ENCODE peak calls at places on chromosomes 12 and 14, in eight cellular contexts. One of them, this sample, is unnamed.

GRCh38 chr12:25151476-25151875 is 43.5 kb downstream of the DNAI7 start:
- DNase-seq in LoVo: no peak
- DNase-seq in T-cell: no peak
- DNase-seq in NCI-H2107: no peak
- DNase-seq in activated naive CD8-positive, alpha-beta T cell treated with anti-CD3 and anti-CD28 coated beads, Interleukin-2, amount 10 ng/mL, durations not matched to agents 7 days and 5 days: no peak
- DNase-seq in NCI-H524 treated with DMSO at 0.1 percent for 48 hours: no peak
- DNase-seq in stimulated activated CD8-positive, alpha-beta memory T cell treated with anti-CD3 and anti-CD28 coated beads, Interleukin-2, amount 100 ng/mL, for 1 hour: no peak
- DNase-seq in EL: peak
- DNase-seq in this sample: no peak

GRCh38 chr12:27821259-27821973 is 41.4 kb upstream of the MANSC4 start:
- DNase-seq in NCI-H2107: no peak
- DNase-seq in EL: peak
- DNase-seq in LoVo: peak
- DNase-seq in T-cell: peak
- DNase-seq in activated naive CD8-positive, alpha-beta T cell treated with anti-CD3 and anti-CD28 coated beads, Interleukin-2, amount 10 ng/mL, durations not matched to agents 7 days and 5 days: peak
- DNase-seq in NCI-H524 treated with DMSO at 0.1 percent for 48 hours: peak
- DNase-seq in stimulated activated CD8-positive, alpha-beta memory T cell treated with anti-CD3 and anti-CD28 coated beads, Interleukin-2, amount 100 ng/mL, for 1 hour: no peak
- DNase-seq in this sample: no peak

GRCh38 chr14:95619785-95620417 is 66.3 kb upstream of the TCL1B start:
- DNase-seq in stimulated activated CD8-positive, alpha-beta memory T cell treated with anti-CD3 and anti-CD28 coated beads, Interleukin-2, amount 100 ng/mL, for 1 hour: no peak
- DNase-seq in EL: no peak
- DNase-seq in T-cell: no peak
- DNase-seq in NCI-H524 treated with DMSO at 0.1 percent for 48 hours: no peak
- DNase-seq in LoVo: no peak
- DNase-seq in NCI-H2107: no peak
- DNase-seq in activated naive CD8-positive, alpha-beta T cell treated with anti-CD3 and anti-CD28 coated beads, Interleukin-2, amount 10 ng/mL, durations not matched to agents 7 days and 5 days: no peak
- DNase-seq in this sample: no peak

GRCh38 chr12:110922652-110923051 is 2.3 kb upstream of the MYL2 start:
- DNase-seq in T-cell: no peak
- DNase-seq in NCI-H2107: no peak
- DNase-seq in NCI-H524 treated with DMSO at 0.1 percent for 48 hours: no peak
- DNase-seq in EL: no peak
- DNase-seq in stimulated activated CD8-positive, alpha-beta memory T cell treated with anti-CD3 and anti-CD28 coated beads, Interleukin-2, amount 100 ng/mL, for 1 hour: no peak
- DNase-seq in LoVo: no peak
- DNase-seq in activated naive CD8-positive, alpha-beta T cell treated with anti-CD3 and anti-CD28 coated beads, Interleukin-2, amount 10 ng/mL, durations not matched to agents 7 days and 5 days: no peak
- DNase-seq in this sample: no peak

GRCh38 chr12:120573560-120573959 is 7.6 kb downstream of the POP5 start:
- DNase-seq in T-cell: no peak
- DNase-seq in activated naive CD8-positive, alpha-beta T cell treated with anti-CD3 and anti-CD28 coated beads, Interleukin-2, amount 10 ng/mL, durations not matched to agents 7 days and 5 days: no peak
- DNase-seq in EL: no peak
- DNase-seq in NCI-H524 treated with DMSO at 0.1 percent for 48 hours: no peak
- DNase-seq in NCI-H2107: no peak
- DNase-seq in stimulated activated CD8-positive, alpha-beta memory T cell treated with anti-CD3 and anti-CD28 coated beads, Interleukin-2, amount 100 ng/mL, for 1 hour: no peak
- DNase-seq in LoVo: no peak
- DNase-seq in this sample: no peak

GRCh38 chr12:49491823-49492222 is 47.0 kb upstream of the KCNH3 start:
- DNase-seq in stimulated activated CD8-positive, alpha-beta memory T cell treated with anti-CD3 and anti-CD28 coated beads, Interleukin-2, amount 100 ng/mL, for 1 hour: no peak
- DNase-seq in T-cell: no peak
- DNase-seq in EL: no peak
- DNase-seq in LoVo: no peak
- DNase-seq in activated naive CD8-positive, alpha-beta T cell treated with anti-CD3 and anti-CD28 coated beads, Interleukin-2, amount 10 ng/mL, durations not matched to agents 7 days and 5 days: no peak
- DNase-seq in NCI-H2107: no peak
- DNase-seq in NCI-H524 treated with DMSO at 0.1 percent for 48 hours: no peak
- DNase-seq in this sample: no peak

GRCh38 chr12:46983959-46984833 is 95.2 kb upstream of the PCED1B start:
- DNase-seq in activated naive CD8-positive, alpha-beta T cell treated with anti-CD3 and anti-CD28 coated beads, Interleukin-2, amount 10 ng/mL, durations not matched to agents 7 days and 5 days: peak
- DNase-seq in EL: peak
- DNase-seq in LoVo: peak
- DNase-seq in T-cell: peak
- DNase-seq in NCI-H524 treated with DMSO at 0.1 percent for 48 hours: peak
- DNase-seq in stimulated activated CD8-positive, alpha-beta memory T cell treated with anti-CD3 and anti-CD28 coated beads, Interleukin-2, amount 100 ng/mL, for 1 hour: no peak
- DNase-seq in NCI-H2107: no peak
- DNase-seq in this sample: peak

GRCh38 chr14:68979021-68979721 is at the start of gene ACTN1:
- DNase-seq in LoVo: peak
- DNase-seq in T-cell: peak
- DNase-seq in stimulated activated CD8-positive, alpha-beta memory T cell treated with anti-CD3 and anti-CD28 coated beads, Interleukin-2, amount 100 ng/mL, for 1 hour: peak
- DNase-seq in NCI-H2107: peak
- DNase-seq in activated naive CD8-positive, alpha-beta T cell treated with anti-CD3 and anti-CD28 coated beads, Interleukin-2, amount 10 ng/mL, durations not matched to agents 7 days and 5 days: peak
- DNase-seq in EL: peak
- DNase-seq in NCI-H524 treated with DMSO at 0.1 percent for 48 hours: peak
- DNase-seq in this sample: no peak

GRCh38 chr12:5096241-5096880 is 52.7 kb downstream of the KCNA5 start:
- DNase-seq in T-cell: no peak
- DNase-seq in stimulated activated CD8-positive, alpha-beta memory T cell treated with anti-CD3 and anti-CD28 coated beads, Interleukin-2, amount 100 ng/mL, for 1 hour: no peak
- DNase-seq in EL: peak
- DNase-seq in NCI-H2107: no peak
- DNase-seq in LoVo: peak
- DNase-seq in activated naive CD8-positive, alpha-beta T cell treated with anti-CD3 and anti-CD28 coated beads, Interleukin-2, amount 10 ng/mL, durations not matched to agents 7 days and 5 days: no peak
- DNase-seq in NCI-H524 treated with DMSO at 0.1 percent for 48 hours: no peak
- DNase-seq in this sample: no peak

GRCh38 chr14:26113930-26114329 is 483.9 kb downstream of the NOVA1 start:
- DNase-seq in T-cell: no peak
- DNase-seq in NCI-H2107: no peak
- DNase-seq in NCI-H524 treated with DMSO at 0.1 percent for 48 hours: no peak
- DNase-seq in LoVo: no peak
- DNase-seq in activated naive CD8-positive, alpha-beta T cell treated with anti-CD3 and anti-CD28 coated beads, Interleukin-2, amount 10 ng/mL, durations not matched to agents 7 days and 5 days: no peak
- DNase-seq in stimulated activated CD8-positive, alpha-beta memory T cell treated with anti-CD3 and anti-CD28 coated beads, Interleukin-2, amount 100 ng/mL, for 1 hour: no peak
- DNase-seq in EL: no peak
- DNase-seq in this sample: no peak

GRCh38 chr12:65695077-65695865 is 129.0 kb upstream of the HMGA2 start:
- DNase-seq in stimulated activated CD8-positive, alpha-beta memory T cell treated with anti-CD3 and anti-CD28 coated beads, Interleukin-2, amount 100 ng/mL, for 1 hour: no peak
- DNase-seq in activated naive CD8-positive, alpha-beta T cell treated with anti-CD3 and anti-CD28 coated beads, Interleukin-2, amount 10 ng/mL, durations not matched to agents 7 days and 5 days: no peak
- DNase-seq in NCI-H2107: no peak
- DNase-seq in T-cell: no peak
- DNase-seq in EL: peak
- DNase-seq in LoVo: peak
- DNase-seq in NCI-H524 treated with DMSO at 0.1 percent for 48 hours: no peak
- DNase-seq in this sample: no peak

GRCh38 chr12:62860501-62861156 is 74.3 kb downstream of the PPM1H start:
- DNase-seq in stimulated activated CD8-positive, alpha-beta memory T cell treated with anti-CD3 and anti-CD28 coated beads, Interleukin-2, amount 100 ng/mL, for 1 hour: no peak
- DNase-seq in LoVo: no peak
- DNase-seq in activated naive CD8-positive, alpha-beta T cell treated with anti-CD3 and anti-CD28 coated beads, Interleukin-2, amount 10 ng/mL, durations not matched to agents 7 days and 5 days: no peak
- DNase-seq in T-cell: no peak
- DNase-seq in EL: no peak
- DNase-seq in NCI-H2107: no peak
- DNase-seq in NCI-H524 treated with DMSO at 0.1 percent for 48 hours: no peak
- DNase-seq in this sample: no peak

GRCh38 chr12:52032431-52032796 is 18.8 kb upstream of the NR4A1 start:
- DNase-seq in NCI-H524 treated with DMSO at 0.1 percent for 48 hours: no peak
- DNase-seq in activated naive CD8-positive, alpha-beta T cell treated with anti-CD3 and anti-CD28 coated beads, Interleukin-2, amount 10 ng/mL, durations not matched to agents 7 days and 5 days: no peak
- DNase-seq in stimulated activated CD8-positive, alpha-beta memory T cell treated with anti-CD3 and anti-CD28 coated beads, Interleukin-2, amount 100 ng/mL, for 1 hour: no peak
- DNase-seq in NCI-H2107: no peak
- DNase-seq in EL: no peak
- DNase-seq in T-cell: no peak
- DNase-seq in LoVo: peak
- DNase-seq in this sample: no peak

GRCh38 chr14:51208982-51209381 is 31.1 kb upstream of the TMX1 start:
- DNase-seq in stimulated activated CD8-positive, alpha-beta memory T cell treated with anti-CD3 and anti-CD28 coated beads, Interleukin-2, amount 100 ng/mL, for 1 hour: no peak
- DNase-seq in LoVo: no peak
- DNase-seq in activated naive CD8-positive, alpha-beta T cell treated with anti-CD3 and anti-CD28 coated beads, Interleukin-2, amount 10 ng/mL, durations not matched to agents 7 days and 5 days: no peak
- DNase-seq in EL: no peak
- DNase-seq in T-cell: no peak
- DNase-seq in NCI-H524 treated with DMSO at 0.1 percent for 48 hours: peak
- DNase-seq in NCI-H2107: peak
- DNase-seq in this sample: no peak

GRCh38 chr14:34043627-34044372 is 92.9 kb upstream of the EGLN3 start:
- DNase-seq in NCI-H524 treated with DMSO at 0.1 percent for 48 hours: no peak
- DNase-seq in activated naive CD8-positive, alpha-beta T cell treated with anti-CD3 and anti-CD28 coated beads, Interleukin-2, amount 10 ng/mL, durations not matched to agents 7 days and 5 days: peak
- DNase-seq in NCI-H2107: no peak
- DNase-seq in EL: no peak
- DNase-seq in T-cell: peak
- DNase-seq in stimulated activated CD8-positive, alpha-beta memory T cell treated with anti-CD3 and anti-CD28 coated beads, Interleukin-2, amount 100 ng/mL, for 1 hour: peak
- DNase-seq in LoVo: peak
- DNase-seq in this sample: peak

GRCh38 chr12:7628401-7628961 is 37.2 kb downstream of the APOBEC1 start:
- DNase-seq in T-cell: no peak
- DNase-seq in NCI-H2107: no peak
- DNase-seq in EL: no peak
- DNase-seq in LoVo: no peak
- DNase-seq in activated naive CD8-positive, alpha-beta T cell treated with anti-CD3 and anti-CD28 coated beads, Interleukin-2, amount 10 ng/mL, durations not matched to agents 7 days and 5 days: no peak
- DNase-seq in NCI-H524 treated with DMSO at 0.1 percent for 48 hours: no peak
- DNase-seq in stimulated activated CD8-positive, alpha-beta memory T cell treated with anti-CD3 and anti-CD28 coated beads, Interleukin-2, amount 100 ng/mL, for 1 hour: no peak
- DNase-seq in this sample: no peak

GRCh38 chr12:62251609-62251958 is 8.6 kb upstream of the USP15 start:
- DNase-seq in NCI-H524 treated with DMSO at 0.1 percent for 48 hours: no peak
- DNase-seq in T-cell: no peak
- DNase-seq in activated naive CD8-positive, alpha-beta T cell treated with anti-CD3 and anti-CD28 coated beads, Interleukin-2, amount 10 ng/mL, durations not matched to agents 7 days and 5 days: no peak
- DNase-seq in EL: no peak
- DNase-seq in stimulated activated CD8-positive, alpha-beta memory T cell treated with anti-CD3 and anti-CD28 coated beads, Interleukin-2, amount 100 ng/mL, for 1 hour: no peak
- DNase-seq in NCI-H2107: no peak
- DNase-seq in LoVo: no peak
- DNase-seq in this sample: no peak